ENCODE peak calls at places on chromosomes 5 and 9, in five cellular contexts. Y is transverse colon, H is pancreas, A is fibroblast of lung, X is psoas muscle. O is an unnamed sample. For H3K36me3, the result is how much of the 10 kb centered on the place peaks cover.

GRCh38 chr5:141841781-141842180 is 36.4 kb downstream of the PCDH1 start:
- DNase-seq in X (no peak), A (no peak), Y (peak), H (peak), O (no peak)

GRCh38 chr5:167460449-167461020 is 830.9 kb upstream of the WWC1 start:
- DNase-seq in Y (no peak), H (no peak), X (no peak), A (no peak), O (no peak)

GRCh38 chr9:110126986-110127864 is 80.7 kb downstream of the C9orf152 start:
- DNase-seq in X (peak), A (peak), H (peak), Y (peak), O (peak)

GRCh38 chr5:41841325-41841724 is 28.9 kb downstream of the OXCT1 start:
- DNase-seq in A (no peak), Y (no peak), X (no peak), H (no peak), O (no peak)

GRCh38 chr5:105554613-105555169 is 1992.1 kb upstream of the NUDT12 start:
- DNase-seq in Y (no peak), A (peak), H (no peak), X (no peak), O (no peak)

GRCh38 chr9:90102292-90102901 is 497.6 kb downstream of the GADD45G start:
- DNase-seq in A (peak), Y (peak), H (peak), X (peak), O (peak)

GRCh38 chr5:127856310-127856709 is 153.1 kb downstream of the CCDC192 start:
- DNase-seq in A (no peak), Y (no peak), H (no peak), X (no peak), O (no peak)

GRCh38 chr5:143061161-143061945 is 291.2 kb downstream of the ARHGAP26 start:
- DNase-seq in X (no peak), H (no peak), Y (no peak), A (peak), O (no peak)

DNA sequence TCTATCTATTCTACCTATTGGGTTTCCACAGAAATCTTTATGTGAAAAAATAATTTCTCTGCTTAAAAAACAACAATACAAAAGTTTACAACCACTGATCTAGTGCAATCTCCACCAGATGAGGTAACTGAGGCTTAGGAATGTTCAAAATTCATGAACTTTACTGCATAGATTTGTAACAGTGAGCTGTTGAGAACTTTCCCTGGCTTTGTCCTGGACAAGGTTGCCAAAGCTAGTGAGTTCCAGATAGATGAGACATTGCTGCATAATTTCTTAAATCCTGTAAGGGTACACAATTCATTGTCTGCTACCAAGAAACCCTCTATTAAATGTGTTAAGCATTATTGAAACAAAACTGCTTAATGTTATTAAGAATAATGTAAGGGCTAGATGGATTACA is 102.7 kb downstream of the OSMR start:
- DNase-seq in Y (no peak), A (peak), H (no peak), X (no peak), O (no peak)
- H3K4me3 ChIP-seq in Y (no peak), A (no peak), H (no peak), X (no peak), O (no peak)

GRCh38 chr5:169716287-169716686 is 79.2 kb downstream of the DOCK2 start:
- DNase-seq in X (no peak), Y (no peak), A (peak), H (no peak), O (no peak)
- H3K27ac ChIP-seq in X (no peak), Y (no peak), A (no peak), H (no peak), O (no peak)

GRCh38 chr5:177484902-177485549 is 11.6 kb upstream of the DBN1 start:
- DNase-seq in H (no peak), X (no peak), Y (no peak), A (no peak), O (no peak)
- H3K36me3 ChIP-seq in H (under half), X (half or more), Y (under half), A (half or more), O (under half)

DNA sequence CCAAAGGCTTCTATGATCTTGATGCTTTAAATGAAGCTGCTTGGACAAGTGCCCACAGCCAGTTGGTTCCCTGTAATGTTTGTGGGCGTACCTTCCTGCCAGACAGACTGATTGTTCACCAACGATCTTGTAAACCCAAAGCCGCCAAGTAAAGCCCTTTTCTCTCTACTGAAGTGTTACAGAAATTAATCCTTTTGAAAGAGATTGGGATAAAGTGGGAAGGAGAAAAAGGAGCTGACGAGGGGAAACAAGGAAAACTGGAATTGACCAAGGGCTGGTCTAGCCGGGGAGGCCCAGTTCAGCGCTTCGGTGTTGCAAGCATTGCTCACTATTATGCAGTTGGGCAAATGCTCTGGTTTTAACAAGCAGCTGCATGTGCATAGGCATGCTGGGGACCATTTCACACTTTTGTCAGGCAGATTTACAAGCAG is 53.2 kb downstream of the ZNF474 start:
- DNase-seq in H (no peak), Y (peak), X (peak), A (peak), O (no peak)
- H3K4me3 ChIP-seq in H (no peak), Y (no peak), X (no peak), A (no peak), O (no peak)

GRCh38 chr9:19372576-19372975 is 7.5 kb downstream of the RPS6 start:
- DNase-seq in H (no peak), Y (no peak), X (no peak), A (no peak), O (no peak)
- H3K27ac ChIP-seq in H (no peak), Y (no peak), X (no peak), A (no peak), O (no peak)

GRCh38 chr5:177344891-177345290 is 6.6 kb downstream of the LMAN2 start:
- DNase-seq in Y (no peak), X (no peak), A (no peak), H (no peak), O (no peak)
- H3K36me3 ChIP-seq in Y (under half), X (half or more), A (under half), H (under half), O (under half)

DNA sequence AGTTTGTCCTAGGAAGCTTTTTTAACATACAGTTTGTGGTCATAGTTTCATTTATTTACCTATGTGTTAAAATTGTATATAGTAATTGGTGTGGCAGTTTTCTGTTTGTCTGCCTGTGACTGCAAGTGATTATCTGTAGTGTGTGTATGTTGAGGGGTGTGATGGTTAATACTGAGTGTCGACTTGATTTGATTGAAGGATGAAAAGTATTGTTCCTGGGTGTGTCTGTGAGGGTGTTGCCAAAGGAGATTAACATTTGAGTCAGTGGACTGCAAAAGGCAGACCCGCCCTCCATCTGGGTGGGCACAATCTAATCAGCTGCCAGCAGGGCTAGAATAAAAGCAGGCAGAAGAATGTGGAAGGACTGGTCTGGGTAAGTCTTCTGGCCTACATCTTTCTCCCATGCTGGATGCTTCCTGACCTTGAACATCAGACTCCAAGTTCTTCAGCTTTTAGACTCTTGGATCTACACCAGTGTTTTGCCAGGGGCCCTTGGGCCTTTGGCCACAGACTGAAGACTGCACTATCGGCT is 290.4 kb downstream of the MCTP1 start:
- DNase-seq in X (no peak), Y (no peak), H (no peak), A (no peak), O (no peak)
- H3K4me3 ChIP-seq in X (no peak), Y (no peak), H (no peak), A (no peak), O (no peak)

GRCh38 chr5:39422886-39423285 is 1.9 kb downstream of the DAB2 start:
- DNase-seq in Y (no peak), H (no peak), X (no peak), A (no peak), O (no peak)
- H3K27ac ChIP-seq in Y (peak), H (no peak), X (peak), A (peak), O (peak)